ENCODE peak calls at places on chromosomes 7 and 10, in four cellular contexts. G is GM20000, O is IMR-90, Q is H1. X is an unnamed sample.

GRCh38 chr10:818526-819220 is 112.8 kb downstream of the LARP4B start:
- DNase-seq in G (no peak), O (no peak), Q (no peak), X (no peak)

GRCh38 chr10:9992656-9993055 is 1025.0 kb upstream of the CELF2 start:
- DNase-seq in G (no peak), O (no peak), Q (no peak), X (peak)

GRCh38 chr7:23680417-23681405 is 712 bp downstream of the FAM221A start:
- DNase-seq in G (peak), O (peak), Q (peak), X (peak)

GRCh38 chr10:3780056-3780765 is 4.8 kb downstream of the KLF6 start:
- DNase-seq in G (no peak), O (peak), Q (no peak), X (no peak)

GRCh38 chr10:102628451-102628911 is 15.8 kb upstream of the TRIM8 start:
- DNase-seq in G (no peak), O (no peak), Q (no peak), X (no peak)

GRCh38 chr10:27742926-27743735 is 2.5 kb downstream of the MKX start:
- DNase-seq in G (peak), O (no peak), Q (peak), X (peak)

GRCh38 chr10:44373341-44373995 is 11.4 kb downstream of the CXCL12 start:
- DNase-seq in G (no peak), O (no peak), Q (no peak), X (no peak)

GRCh38 chr10:122567056-122567660 is 6.6 kb downstream of the DMBT1 start:
- DNase-seq in G (peak), O (no peak), Q (peak), X (peak)

GRCh38 chr7:139570119-139570518 is 46.6 kb downstream of the CLEC2L start:
- DNase-seq in G (no peak), O (no peak), Q (no peak), X (no peak)

GRCh38 chr7:5352440-5353010 is 69.8 kb downstream of the SLC29A4 start:
- DNase-seq in G (no peak), O (no peak), Q (no peak), X (no peak)

GRCh38 chr10:62268399-62269076 is at the start of gene RTKN2:
- DNase-seq in G (peak), O (peak), Q (peak), X (peak)

GRCh38 chr7:128831178-128831993 is 1.2 kb downstream of the FLNC start:
- DNase-seq in G (peak), O (peak), Q (peak), X (peak)

GRCh38 chr7:55349126-55349525 is 16.0 kb upstream of the LANCL2 start:
- DNase-seq in G (no peak), O (no peak), Q (no peak), X (no peak)

GRCh38 chr10:1094112-1095057 is 38.2 kb downstream of the WDR37 start:
- DNase-seq in G (peak), O (no peak), Q (no peak), X (no peak)

GRCh38 chr7:41010418-41010817 is 692.5 kb downstream of the INHBA start:
- DNase-seq in G (no peak), O (peak), Q (no peak), X (no peak)

GRCh38 chr10:110355922-110356627 is 51.4 kb upstream of the SMNDC1 start:
- DNase-seq in G (no peak), O (no peak), Q (no peak), X (no peak)

GRCh38 chr10:101453318-101453717 is 99.4 kb downstream of the BTRC start:
- DNase-seq in G (no peak), O (no peak), Q (no peak), X (no peak)

GRCh38 chr10:104638861-104639594 is 2.1 kb upstream of the SORCS3 start:
- DNase-seq in G (peak), O (no peak), Q (peak), X (peak)

GRCh38 chr10:11713186-11713743 is 28.9 kb upstream of the ECHDC3 start:
- DNase-seq in G (no peak), O (peak), Q (no peak), X (no peak)

GRCh38 chr10:34666008-34666700 is 148.9 kb downstream of the PARD3 start:
- DNase-seq in G (peak), O (peak), Q (no peak), X (no peak)

GRCh38 chr10:94429049-94429707 is 26.8 kb downstream of the TBC1D12 start:
- DNase-seq in G (no peak), O (peak), Q (no peak), X (no peak)

GRCh38 chr10:18303851-18304800 is 163.9 kb downstream of the CACNB2 start:
- DNase-seq in G (no peak), O (no peak), Q (no peak), X (no peak)

GRCh38 chr10:69080231-69080630 is 7.7 kb upstream of the SRGN start:
- DNase-seq in G (no peak), O (no peak), Q (no peak), X (no peak)

GRCh38 chr7:50552139-50552538 is 13.1 kb downstream of the DDC start:
- DNase-seq in G (no peak), O (no peak), Q (no peak), X (no peak)

GRCh38 chr10:29712108-29712507 is 77.3 kb upstream of the SVIL start:
- DNase-seq in G (no peak), O (peak), Q (no peak), X (peak)

GRCh38 chr7:78605131-78605530 is 806.6 kb downstream of the PHTF2 start:
- DNase-seq in G (no peak), O (peak), Q (no peak), X (no peak)

GRCh38 chr7:78609281-78609680 is 810.7 kb downstream of the PHTF2 start:
- DNase-seq in G (no peak), O (no peak), Q (no peak), X (no peak)

GRCh38 chr7:78601728-78602127 is 803.2 kb downstream of the PHTF2 start:
- DNase-seq in G (no peak), O (peak), Q (no peak), X (no peak)

GRCh38 chr7:78607099-78607498 is 808.5 kb downstream of the PHTF2 start:
- DNase-seq in G (no peak), O (no peak), Q (peak), X (peak)
- TF ChIP-seq CTCF in G (no peak), O (no peak), Q (peak), X (peak)

GRCh38 chr7:26202019-26202985 is 757 bp downstream of the CBX3 start:
- DNase-seq in G (peak), O (no peak), Q (no peak), X (peak)
- TF ChIP-seq CTCF in G (no peak), O (no peak), Q (no peak), X (no peak)

DNA sequence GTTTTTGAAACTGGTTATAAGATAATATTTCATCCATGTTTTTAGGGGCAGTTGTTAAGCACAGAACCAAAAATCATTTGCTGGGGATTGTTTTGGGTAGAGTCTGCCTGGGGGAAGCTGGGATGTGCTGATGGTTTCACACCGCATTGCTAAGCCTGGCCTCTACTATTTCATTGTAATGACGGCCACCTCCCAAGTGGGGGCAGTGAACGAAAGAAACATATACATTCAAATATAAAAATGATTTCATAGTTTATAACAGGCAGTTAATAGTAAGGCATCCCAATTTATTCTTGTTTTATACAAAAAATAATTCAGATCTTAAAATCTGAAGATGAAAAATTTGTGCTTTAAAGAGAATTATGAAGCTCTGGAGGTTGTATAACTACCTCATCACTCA is 750.8 kb downstream of the REEP3 start:
- DNase-seq in G (no peak), O (no peak), Q (no peak), X (no peak)
- TF ChIP-seq CTCF in G (no peak), O (peak), Q (peak), X (peak)

GRCh38 chr7:98733036-98733435 is 116.0 kb downstream of the NPTX2 start:
- DNase-seq in G (peak), O (peak), Q (peak), X (peak)
- TF ChIP-seq CTCF in G (peak), O (no peak), Q (peak), X (peak)